ENCODE peak calls at places on chromosomes 5 and 9, in seven cellular contexts. D is SK-N-SH, J is A549, O is HCT116, H is HepG2, T is K562, R is GM12878. C is an unnamed sample.

GRCh38 chr5:107542831-107543231 is 127.9 kb downstream of the EFNA5 start:
- DNase-seq in D (no peak), J (peak; percentile 74), O (no peak), H (peak; percentile 2), T (no peak), R (no peak), C (no peak)

GRCh38 chr5:6158974-6159863 is 219.1 kb downstream of the MED10 start:
- DNase-seq in D (no peak), J (peak; percentile 75), O (no peak), H (peak; percentile 12), T (no peak), R (no peak), C (peak; percentile 79)

GRCh38 chr5:142869883-142870282 is 99.7 kb downstream of the ARHGAP26 start:
- DNase-seq in D (no peak), J (no peak), O (no peak), H (no peak), T (no peak), R (no peak), C (no peak)

GRCh38 chr9:123544007-123544827 is 188.2 kb downstream of the CRB2 start:
- DNase-seq in D (peak; percentile 64), J (peak; percentile 33), O (peak; percentile 12), H (peak; percentile 14), T (peak; percentile 55), R (no peak), C (peak; percentile 10)

GRCh38 chr5:541888-542692 is 17.8 kb upstream of the SLC9A3 start:
- DNase-seq in D (no peak), J (no peak), O (no peak), H (no peak), T (no peak), R (no peak), C (no peak)

GRCh38 chr5:142201471-142201887 is 92.9 kb downstream of the NDFIP1 start:
- DNase-seq in D (no peak), J (no peak), O (peak; percentile 24), H (no peak), T (no peak), R (no peak), C (peak; percentile 69)

GRCh38 chr9:82988488-82988887 is 74.5 kb downstream of the RASEF start:
- DNase-seq in D (no peak), J (no peak), O (no peak), H (no peak), T (no peak), R (no peak), C (no peak)

GRCh38 chr5:93017854-93018253 is 563.2 kb downstream of the NR2F1-AS1 start:
- DNase-seq in D (no peak), J (no peak), O (no peak), H (no peak), T (no peak), R (no peak), C (no peak)

GRCh38 chr5:159817262-159818029 is 98.8 kb upstream of the ADRA1B start:
- DNase-seq in D (no peak), J (no peak), O (no peak), H (no peak), T (no peak), R (no peak), C (no peak)

GRCh38 chr5:64612349-64612961 is 77.8 kb upstream of the SHISAL2B start:
- DNase-seq in D (peak; percentile 20), J (peak; percentile 7), O (peak; percentile 48), H (peak; percentile 39), T (peak; percentile 56), R (no peak), C (peak; percentile 33)

GRCh38 chr9:98008764-98009163 is 25.6 kb downstream of the ANP32B start:
- DNase-seq in D (no peak), J (no peak), O (no peak), H (no peak), T (no peak), R (no peak), C (no peak)

GRCh38 chr9:98010450-98010849 is 27.3 kb downstream of the ANP32B start:
- DNase-seq in D (peak; percentile 21), J (no peak), O (no peak), H (no peak), T (no peak), R (no peak), C (no peak)

GRCh38 chr9:98011122-98011521 is 28.0 kb downstream of the ANP32B start:
- DNase-seq in D (no peak), J (no peak), O (no peak), H (no peak), T (no peak), R (no peak), C (no peak)

GRCh38 chr9:98009437-98009836 is 26.3 kb downstream of the ANP32B start:
- DNase-seq in D (no peak), J (no peak), O (no peak), H (no peak), T (no peak), R (no peak), C (no peak)

GRCh38 chr9:98009926-98010325 is 26.8 kb downstream of the ANP32B start:
- DNase-seq in D (no peak), J (no peak), O (no peak), H (no peak), T (no peak), R (no peak), C (no peak)
- TF ChIP-seq REST in D (no peak), J (no peak), O (no peak), H (no peak), T (no peak), R (no peak), C (no peak)

GRCh38 chr9:113828211-113828610 is 47.9 kb upstream of the ZNF618 start:
- DNase-seq in D (no peak), J (no peak), O (no peak), H (no peak), T (no peak), R (no peak), C (no peak)
- H3K9me3 ChIP-seq in D (peaks cover 11% of the 10 kb centered on the region), J (peaks cover 22% of the 10 kb centered on the region), O (no peaks in the 10 kb centered on the region), H (peaks cover 17% of the 10 kb centered on the region), T (peaks cover 1% of the 10 kb centered on the region), R (no peaks in the 10 kb centered on the region), C (no peaks in the 10 kb centered on the region)

DNA sequence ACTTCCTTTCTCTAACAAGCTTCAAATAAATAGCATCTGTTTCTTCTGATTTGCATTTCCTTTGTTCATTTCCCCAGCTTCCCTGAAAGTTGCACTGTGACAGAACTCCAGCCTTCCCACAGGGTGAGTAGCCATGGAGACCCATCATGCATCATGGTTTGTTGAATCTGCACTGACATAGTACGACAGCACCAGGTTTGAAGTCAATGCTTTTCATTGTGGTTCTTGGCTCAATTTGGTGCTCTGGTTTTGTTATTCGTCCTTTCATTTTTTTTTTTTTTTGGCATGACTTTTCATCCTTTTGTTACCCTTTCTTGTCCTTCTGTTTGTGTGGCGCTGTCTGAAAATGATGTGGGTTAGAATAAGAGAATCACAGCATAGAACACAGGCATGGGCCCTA is 206.1 kb upstream of the CDH10 start:
- DNase-seq in D (no peak), J (no peak), O (no peak), H (no peak), T (no peak), R (no peak), C (no peak)
- TF ChIP-seq REST in D (no peak), J (no peak), O (no peak), H (no peak), T (no peak), R (no peak), C (no peak)

GRCh38 chr5:3323144-3323543 is 272.5 kb upstream of the IRX1 start:
- DNase-seq in D (no peak), J (no peak), O (no peak), H (no peak), T (no peak), R (no peak), C (no peak)
- H3K9me3 ChIP-seq in D (no peaks in the 10 kb centered on the region), J (peaks cover 10% of the 10 kb centered on the region), O (peaks cover 20% of the 10 kb centered on the region), H (peaks cover 19% of the 10 kb centered on the region), T (no peaks in the 10 kb centered on the region), R (no peaks in the 10 kb centered on the region), C (no peaks in the 10 kb centered on the region)

GRCh38 chr9:136942112-136942880 is 2.2 kb downstream of the FBXW5 start:
- DNase-seq in D (no peak), J (no peak), O (no peak), H (no peak), T (no peak), R (no peak), C (no peak)

GRCh38 chr9:136942881-136943230 is 1.7 kb downstream of the FBXW5 start:
- DNase-seq in D (no peak), J (no peak), O (no peak), H (no peak), T (no peak), R (no peak), C (no peak)

GRCh38 chr9:136939996-136940525 is 4.5 kb downstream of the FBXW5 start:
- DNase-seq in D (no peak), J (no peak), O (no peak), H (no peak), T (no peak), R (no peak), C (no peak)

GRCh38 chr9:136940526-136941230 is 3.9 kb downstream of the FBXW5 start:
- DNase-seq in D (no peak), J (no peak), O (no peak), H (no peak), T (no peak), R (no peak), C (no peak)

GRCh38 chr9:136941231-136942111 is 3.1 kb downstream of the FBXW5 start:
- DNase-seq in D (no peak), J (no peak), O (no peak), H (no peak), T (no peak), R (no peak), C (no peak)
- TF ChIP-seq REST in D (no peak), J (no peak), O (no peak), H (no peak), T (no peak), R (no peak), C (no peak)

C was measured in Panc1.